ENCODE peak calls at places on chromosomes 6 and 20, in five cellular contexts. One of them, this sample, is unnamed.

GRCh38 chr20:25032478-25033183 is 25.3 kb downstream of the ACSS1 start:
- DNase-seq in HTR-8/SVneo: no peak
- DNase-seq in T-helper 17 cell: no peak
- DNase-seq in NAMALWA: no peak
- DNase-seq in NCI-H69: peak
- DNase-seq in this sample: peak

GRCh38 chr6:46882622-46883021 is 39.1 kb downstream of the ADGRF5 start:
- DNase-seq in T-helper 17 cell: no peak
- DNase-seq in NAMALWA: no peak
- DNase-seq in NCI-H69: peak
- DNase-seq in HTR-8/SVneo: no peak
- DNase-seq in this sample: no peak

GRCh38 chr6:107540465-107540857 is 50.5 kb downstream of the SOBP start:
- DNase-seq in T-helper 17 cell: no peak
- DNase-seq in NAMALWA: no peak
- DNase-seq in NCI-H69: no peak
- DNase-seq in HTR-8/SVneo: no peak
- DNase-seq in this sample: no peak

GRCh38 chr20:30489604-30490003 is 767.9 kb upstream of the DEFB115 start:
- DNase-seq in T-helper 17 cell: no peak
- DNase-seq in NCI-H69: no peak
- DNase-seq in HTR-8/SVneo: no peak
- DNase-seq in NAMALWA: no peak
- DNase-seq in this sample: no peak

GRCh38 chr20:64146936-64147451 is 17.3 kb upstream of the MYT1 start:
- DNase-seq in NCI-H69: no peak
- DNase-seq in T-helper 17 cell: no peak
- DNase-seq in NAMALWA: no peak
- DNase-seq in HTR-8/SVneo: no peak
- DNase-seq in this sample: peak

GRCh38 chr6:35311390-35312075 is 13.9 kb downstream of the DEF6 start:
- DNase-seq in T-helper 17 cell: no peak
- DNase-seq in HTR-8/SVneo: no peak
- DNase-seq in NAMALWA: peak
- DNase-seq in NCI-H69: no peak
- DNase-seq in this sample: no peak

GRCh38 chr6:68559716-68560115 is 75.4 kb upstream of the ADGRB3 start:
- DNase-seq in T-helper 17 cell: no peak
- DNase-seq in HTR-8/SVneo: no peak
- DNase-seq in NAMALWA: peak
- DNase-seq in NCI-H69: peak
- DNase-seq in this sample: no peak

GRCh38 chr6:73394577-73395354 is at the start of gene DDX43:
- DNase-seq in T-helper 17 cell: peak
- DNase-seq in NAMALWA: no peak
- DNase-seq in HTR-8/SVneo: no peak
- DNase-seq in NCI-H69: peak
- DNase-seq in this sample: peak

GRCh38 chr6:47571488-47571887 is 93.9 kb downstream of the CD2AP start:
- DNase-seq in HTR-8/SVneo: no peak
- DNase-seq in T-helper 17 cell: no peak
- DNase-seq in NAMALWA: no peak
- DNase-seq in NCI-H69: no peak
- DNase-seq in this sample: no peak

GRCh38 chr6:19312291-19312978 is 524.7 kb upstream of the ID4 start:
- DNase-seq in NCI-H69: peak
- DNase-seq in HTR-8/SVneo: no peak
- DNase-seq in NAMALWA: no peak
- DNase-seq in T-helper 17 cell: no peak
- DNase-seq in this sample: no peak

GRCh38 chr6:151239603-151240035 is at the start of gene AKAP12:
- DNase-seq in NAMALWA: no peak
- DNase-seq in HTR-8/SVneo: no peak
- DNase-seq in NCI-H69: no peak
- DNase-seq in T-helper 17 cell: no peak
- DNase-seq in this sample: peak

GRCh38 chr6:3549314-3549940 is 92.6 kb upstream of the SLC22A23 start:
- DNase-seq in T-helper 17 cell: no peak
- DNase-seq in HTR-8/SVneo: no peak
- DNase-seq in NCI-H69: peak
- DNase-seq in NAMALWA: no peak
- DNase-seq in this sample: no peak

GRCh38 chr6:18323935-18324707 is 59.8 kb upstream of the DEK start:
- DNase-seq in T-helper 17 cell: no peak
- DNase-seq in NCI-H69: peak
- DNase-seq in NAMALWA: peak
- DNase-seq in HTR-8/SVneo: peak
- DNase-seq in this sample: no peak

GRCh38 chr6:153103256-153103655 is 27.8 kb downstream of the RGS17 start:
- DNase-seq in NCI-H69: peak
- DNase-seq in T-helper 17 cell: no peak
- DNase-seq in NAMALWA: no peak
- DNase-seq in HTR-8/SVneo: no peak
- DNase-seq in this sample: no peak

GRCh38 chr6:6736753-6737654 is 148.5 kb downstream of the LY86 start:
- DNase-seq in HTR-8/SVneo: no peak
- DNase-seq in NAMALWA: peak
- DNase-seq in NCI-H69: no peak
- DNase-seq in T-helper 17 cell: no peak
- DNase-seq in this sample: peak

GRCh38 chr6:168138436-168138835 is 59.4 kb upstream of the FRMD1 start:
- DNase-seq in HTR-8/SVneo: no peak
- DNase-seq in T-helper 17 cell: no peak
- DNase-seq in NAMALWA: no peak
- DNase-seq in NCI-H69: no peak
- DNase-seq in this sample: no peak

GRCh38 chr6:159043986-159044385 is 805 bp downstream of the TAGAP start:
- DNase-seq in NAMALWA: peak
- DNase-seq in NCI-H69: no peak
- DNase-seq in T-helper 17 cell: no peak
- DNase-seq in HTR-8/SVneo: no peak
- DNase-seq in this sample: no peak

GRCh38 chr20:57897156-57897874 is 187.5 kb upstream of the PMEPA1 start:
- DNase-seq in NAMALWA: no peak
- DNase-seq in T-helper 17 cell: no peak
- DNase-seq in NCI-H69: no peak
- DNase-seq in HTR-8/SVneo: no peak
- DNase-seq in this sample: no peak

GRCh38 chr6:134741193-134741521 is 208.7 kb downstream of the ALDH8A1 start:
- DNase-seq in HTR-8/SVneo: no peak
- DNase-seq in T-helper 17 cell: no peak
- DNase-seq in NAMALWA: no peak
- DNase-seq in NCI-H69: peak
- DNase-seq in this sample: no peak

GRCh38 chr6:136989591-136990578 is 54.9 kb downstream of the IL20RA start:
- DNase-seq in T-helper 17 cell: no peak
- DNase-seq in NAMALWA: no peak
- DNase-seq in NCI-H69: peak
- DNase-seq in HTR-8/SVneo: peak
- DNase-seq in this sample: no peak

GRCh38 chr20:22343612-22344011 is 240.8 kb downstream of the FOXA2 start:
- DNase-seq in T-helper 17 cell: no peak
- DNase-seq in HTR-8/SVneo: no peak
- DNase-seq in NCI-H69: no peak
- DNase-seq in NAMALWA: no peak
- DNase-seq in this sample: no peak

GRCh38 chr6:36334832-36335459 is 1.7 kb downstream of the BNIP5 start:
- DNase-seq in NAMALWA: peak
- DNase-seq in T-helper 17 cell: no peak
- DNase-seq in NCI-H69: peak
- DNase-seq in HTR-8/SVneo: no peak
- DNase-seq in this sample: no peak

GRCh38 chr20:45328451-45328850 is 19.8 kb downstream of the SDC4 start:
- DNase-seq in HTR-8/SVneo: no peak
- DNase-seq in NAMALWA: no peak
- DNase-seq in NCI-H69: no peak
- DNase-seq in T-helper 17 cell: no peak
- DNase-seq in this sample: no peak

GRCh38 chr6:46719099-46719498 is 16.1 kb downstream of the PLA2G7 start:
- DNase-seq in NAMALWA: no peak
- DNase-seq in NCI-H69: no peak
- DNase-seq in T-helper 17 cell: no peak
- DNase-seq in HTR-8/SVneo: no peak
- DNase-seq in this sample: no peak

GRCh38 chr6:36724514-36725385 is 27.1 kb downstream of the RAB44 start:
- DNase-seq in NAMALWA: peak
- DNase-seq in T-helper 17 cell: no peak
- DNase-seq in HTR-8/SVneo: peak
- DNase-seq in NCI-H69: peak
- DNase-seq in this sample: peak

GRCh38 chr20:46378390-46379009 is 27.9 kb downstream of the ELMO2 start:
- DNase-seq in HTR-8/SVneo: no peak
- DNase-seq in NCI-H69: no peak
- DNase-seq in T-helper 17 cell: no peak
- DNase-seq in NAMALWA: no peak
- DNase-seq in this sample: no peak

GRCh38 chr6:167221408-167222201 is 63.8 kb upstream of the GPR31 start:
- DNase-seq in NAMALWA: no peak
- DNase-seq in T-helper 17 cell: no peak
- DNase-seq in NCI-H69: peak
- DNase-seq in HTR-8/SVneo: no peak
- DNase-seq in this sample: no peak

GRCh38 chr6:41894366-41895299 is 542 bp downstream of the USP49 start:
- DNase-seq in HTR-8/SVneo: peak
- DNase-seq in NAMALWA: peak
- DNase-seq in NCI-H69: peak
- DNase-seq in T-helper 17 cell: no peak
- DNase-seq in this sample: no peak

GRCh38 chr6:34990971-34991560 is 102.0 kb downstream of the ANKS1A start:
- DNase-seq in T-helper 17 cell: no peak
- DNase-seq in HTR-8/SVneo: no peak
- DNase-seq in NAMALWA: no peak
- DNase-seq in NCI-H69: peak
- DNase-seq in this sample: no peak

GRCh38 chr20:396619-397431 is 11.3 kb upstream of the RBCK1 start:
- DNase-seq in NAMALWA: no peak
- DNase-seq in HTR-8/SVneo: no peak
- DNase-seq in T-helper 17 cell: no peak
- DNase-seq in NCI-H69: no peak
- DNase-seq in this sample: no peak

GRCh38 chr6:15357832-15358231 is 112.0 kb downstream of the JARID2 start:
- DNase-seq in T-helper 17 cell: no peak
- DNase-seq in NCI-H69: peak
- DNase-seq in NAMALWA: no peak
- DNase-seq in HTR-8/SVneo: no peak
- DNase-seq in this sample: no peak

GRCh38 chr6:83057705-83058321 is 7.8 kb downstream of the UBE3D start:
- DNase-seq in HTR-8/SVneo: peak
- DNase-seq in NCI-H69: peak
- DNase-seq in T-helper 17 cell: no peak
- DNase-seq in NAMALWA: peak
- DNase-seq in this sample: peak

GRCh38 chr6:131758920-131759319 is 48.1 kb upstream of the CTAGE9 start:
- DNase-seq in T-helper 17 cell: no peak
- DNase-seq in NCI-H69: no peak
- DNase-seq in HTR-8/SVneo: no peak
- DNase-seq in NAMALWA: no peak
- DNase-seq in this sample: no peak

GRCh38 chr20:47502801-47503239 is 1.1 kb downstream of the NCOA3 start:
- DNase-seq in NAMALWA: peak
- DNase-seq in T-helper 17 cell: no peak
- DNase-seq in NCI-H69: peak
- DNase-seq in HTR-8/SVneo: peak
- DNase-seq in this sample: peak

GRCh38 chr6:151230277-151230577 is 9.5 kb upstream of the AKAP12 start:
- DNase-seq in T-helper 17 cell: no peak
- DNase-seq in NCI-H69: no peak
- DNase-seq in NAMALWA: no peak
- DNase-seq in HTR-8/SVneo: no peak
- DNase-seq in this sample: no peak

GRCh38 chr6:32190946-32191677 is 1.1 kb upstream of the PBX2 start:
- DNase-seq in T-helper 17 cell: no peak
- DNase-seq in NCI-H69: no peak
- DNase-seq in HTR-8/SVneo: no peak
- DNase-seq in NAMALWA: no peak
- DNase-seq in this sample: no peak

This sample was measured in tibial nerve.